ENCODE peak calls at places on chromosomes 16 and 17, in seven cellular contexts. G is K562, D is HCT116, V is H1, K is HepG2, R is GM12878, L is SK-N-SH. F is an unnamed sample.

GRCh38 chr17:44348234-44348987 is 3.3 kb downstream of the GRN start:
- DNase-seq in D (no peak), L (no peak), K (no peak), V (no peak), G (no peak), R (peak; percentile 91), F (no peak)

GRCh38 chr17:6044261-6044660 is 25.9 kb upstream of the WSCD1 start:
- DNase-seq in R (no peak), L (no peak), V (no peak), G (no peak), D (no peak), K (no peak), F (no peak)

GRCh38 chr17:8436169-8436932 is 667 bp downstream of the NDEL1 start:
- DNase-seq in L (peak; percentile 74), D (peak; percentile 19), K (peak; percentile 37), R (no peak), V (no peak), G (peak; percentile 22), F (peak; percentile 55)

GRCh38 chr17:30905742-30906100 is 317 bp downstream of the TEFM start:
- DNase-seq in R (no peak), G (peak; percentile 38), V (no peak), K (no peak), D (peak; percentile 36), L (peak; percentile 43), F (no peak)

GRCh38 chr17:33015716-33016346 is 24.2 kb downstream of the SPACA3 start:
- DNase-seq in R (no peak), V (no peak), G (no peak), K (no peak), D (no peak), L (no peak), F (no peak)

GRCh38 chr17:45382226-45382625 is 50.4 kb downstream of the ARHGAP27 start:
- DNase-seq in L (no peak), V (no peak), R (no peak), D (no peak), G (no peak), K (no peak), F (no peak)

GRCh38 chr17:27760069-27760885 is 40.1 kb downstream of the NOS2 start:
- DNase-seq in G (peak; percentile 70), K (peak; percentile 32), L (peak; percentile 77), D (peak; percentile 24), V (peak; percentile 34), R (no peak), F (peak; percentile 64)

GRCh38 chr16:85566502-85567100 is 46.5 kb upstream of the GSE1 start:
- DNase-seq in D (no peak), G (no peak), L (no peak), R (no peak), V (no peak), K (no peak), F (peak; percentile 81)

GRCh38 chr16:87604572-87605135 is 2.3 kb downstream of the JPH3 start:
- DNase-seq in R (no peak), K (no peak), V (no peak), L (peak; percentile 85), D (no peak), G (no peak), F (peak; percentile 73)

GRCh38 chr16:88633684-88634140 is 4.7 kb upstream of the IL17C start:
- DNase-seq in K (peak; percentile 63), G (peak; percentile 69), R (peak; percentile 55), D (no peak), V (no peak), L (peak; percentile 60), F (no peak)

GRCh38 chr17:48358203-48358602 is 71.8 kb downstream of the SKAP1 start:
- DNase-seq in L (no peak), K (no peak), G (no peak), D (no peak), R (no peak), V (no peak), F (no peak)

GRCh38 chr17:80793421-80793820 is 198.2 kb upstream of the CHMP6 start:
- DNase-seq in R (no peak), V (no peak), D (no peak), K (no peak), G (no peak), L (no peak), F (no peak)

GRCh38 chr16:19232988-19233387 is 52.5 kb upstream of the CLEC19A start:
- DNase-seq in R (no peak), V (no peak), G (no peak), D (no peak), K (no peak), L (peak; percentile 81), F (no peak)

GRCh38 chr17:2700031-2700490 is 11.5 kb downstream of the CLUH start:
- DNase-seq in G (no peak), D (no peak), L (no peak), V (no peak), K (no peak), R (no peak), F (no peak)

GRCh38 chr17:79024901-79025737 is 1.1 kb downstream of the C1QTNF1 start:
- DNase-seq in K (no peak), R (no peak), L (peak; percentile 42), D (no peak), G (no peak), V (no peak), F (no peak)

GRCh38 chr17:177155-177554 is 4.3 kb downstream of the DOC2B start:
- DNase-seq in R (no peak), L (no peak), D (no peak), V (no peak), K (no peak), G (no peak), F (no peak)

GRCh38 chr17:179721-180379 is 1.6 kb downstream of the DOC2B start:
- DNase-seq in D (no peak), K (no peak), G (no peak), R (no peak), L (peak; percentile 75), V (no peak), F (no peak)

GRCh38 chr17:178292-179065 is 3.0 kb downstream of the DOC2B start:
- DNase-seq in V (no peak), G (no peak), K (no peak), R (no peak), D (no peak), L (peak; percentile 93), F (no peak)

GRCh38 chr17:179066-179432 is 2.4 kb downstream of the DOC2B start:
- DNase-seq in K (no peak), R (no peak), L (peak; percentile 82), V (no peak), G (no peak), D (no peak), F (no peak)

GRCh38 chr17:177762-178161 is 3.7 kb downstream of the DOC2B start:
- DNase-seq in D (no peak), L (no peak), K (no peak), G (no peak), R (no peak), V (no peak), F (no peak)
- TF ChIP-seq JUND in D (no peak), L (no peak), K (no peak), G (no peak), R (no peak), V (no peak), F (no peak)

DNA sequence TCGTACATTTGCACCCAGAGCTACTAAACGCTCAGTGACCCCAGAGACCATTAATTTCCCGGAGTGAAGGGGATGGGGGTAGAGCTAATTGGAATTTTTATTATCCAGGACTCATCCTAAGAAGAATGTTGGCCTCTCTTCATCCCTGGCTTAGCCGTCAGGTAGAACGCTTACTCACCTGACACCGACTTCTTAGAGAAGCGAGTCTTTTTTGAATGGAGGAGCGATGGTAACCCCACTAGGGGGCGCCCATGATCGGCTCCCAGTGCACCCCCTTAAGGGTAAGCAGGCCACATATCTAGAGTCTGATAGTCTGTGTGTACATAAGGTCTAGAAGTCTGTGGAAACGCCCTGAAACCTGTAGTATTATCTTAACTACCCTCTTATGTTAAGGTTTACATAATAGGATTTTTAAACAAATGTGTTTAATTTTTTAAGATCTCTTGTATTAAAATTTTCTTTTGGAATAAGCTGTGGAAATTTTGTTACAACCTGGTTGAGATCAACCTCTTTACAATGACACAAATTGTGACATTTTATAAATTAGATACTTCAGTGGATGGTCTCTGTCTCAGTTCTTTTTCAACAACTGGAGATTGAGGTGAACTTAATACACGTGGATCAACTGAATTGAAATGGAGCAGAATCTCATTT is 229.8 kb downstream of the CPPED1 start:
- DNase-seq in G (peak; percentile 87), L (peak; percentile 82), D (peak; percentile 52), V (peak; percentile 47), R (no peak), K (peak; percentile 86), F (peak; percentile 31)
- TF ChIP-seq JUND in G (peak; percentile 36), L (no peak), D (no peak), V (no peak), R (no peak), K (no peak), F (no peak)

GRCh38 chr16:23554536-23554935 is 2.6 kb downstream of the EARS2 start:
- DNase-seq in K (no peak), R (no peak), G (no peak), V (no peak), L (no peak), D (no peak), F (no peak)
- TF ChIP-seq JUND in K (no peak), R (no peak), G (no peak), V (no peak), L (no peak), D (no peak), F (no peak)

GRCh38 chr17:77476498-77476897 is 335.7 kb downstream of the SEC14L1 start:
- DNase-seq in R (no peak), G (no peak), D (no peak), V (no peak), L (no peak), K (no peak), F (no peak)

GRCh38 chr17:77476006-77476405 is 335.2 kb downstream of the SEC14L1 start:
- DNase-seq in L (no peak), K (no peak), G (no peak), D (no peak), V (no peak), R (no peak), F (no peak)

GRCh38 chr17:77478899-77479298 is 338.1 kb downstream of the SEC14L1 start:
- DNase-seq in K (no peak), L (no peak), V (no peak), R (no peak), G (no peak), D (no peak), F (no peak)

GRCh38 chr17:77478281-77478680 is 337.5 kb downstream of the SEC14L1 start:
- DNase-seq in G (no peak), D (no peak), K (no peak), R (no peak), L (no peak), V (no peak), F (no peak)

DNA sequence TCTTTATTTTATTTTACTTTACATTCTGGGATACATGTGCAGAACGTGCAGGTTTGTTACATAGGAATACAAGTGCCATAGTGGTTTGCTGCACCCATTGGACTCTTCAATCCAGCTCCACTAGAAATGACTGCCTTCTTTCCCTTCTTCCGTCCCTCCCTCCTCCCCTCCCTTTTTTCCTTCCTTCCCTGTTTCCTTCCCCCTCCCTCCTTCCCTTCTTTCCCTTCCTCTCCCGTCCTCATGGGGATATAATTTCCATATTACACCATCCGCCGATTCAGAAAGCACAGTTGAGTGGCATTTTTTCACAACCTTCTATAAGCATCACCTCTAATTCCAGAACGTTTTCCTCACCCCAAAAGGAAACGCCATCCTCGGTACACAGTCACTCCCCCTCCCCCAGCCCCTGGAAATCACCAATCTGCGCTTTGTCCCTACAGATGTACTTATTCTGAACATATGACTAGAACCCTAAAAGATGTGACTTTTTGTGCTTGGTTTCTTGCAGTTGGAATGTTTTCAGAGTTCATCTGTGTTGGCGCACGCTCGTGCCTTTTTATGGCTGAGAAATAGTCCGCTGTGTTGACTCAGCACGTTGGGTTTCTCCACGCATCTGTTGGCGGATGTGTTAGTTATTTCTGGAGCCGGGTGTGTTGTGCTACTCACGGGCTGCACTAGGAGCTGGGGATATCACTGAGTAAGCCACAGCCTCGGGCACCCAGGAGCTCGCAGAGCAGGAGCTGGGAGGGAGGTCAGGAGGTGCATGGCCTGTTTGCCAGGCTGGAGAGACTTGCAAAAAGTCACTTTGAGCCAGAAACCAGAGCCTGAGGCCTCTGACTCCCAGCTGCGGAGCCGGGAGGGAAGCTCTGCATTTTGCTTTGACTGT is 336.4 kb downstream of the SEC14L1 start:
- DNase-seq in K (no peak), R (no peak), D (no peak), L (peak; percentile 91), G (no peak), V (no peak), F (peak; percentile 72)
- TF ChIP-seq JUND in K (no peak), R (no peak), D (no peak), L (no peak), G (no peak), V (no peak), F (no peak)

F was measured in T47D.